ENCODE peak calls at places on chromosomes 16 and 17, in eight cellular contexts. K is sigmoid colon, V is ovary, G is lower leg skin, N is heart left ventricle, F is A549, T is esophagus squamous epithelium, E is uterus. Q is an unnamed sample.

GRCh38 chr17:61253293-61253801 is 146.3 kb upstream of the TBX2 start:
- DNase-seq in K (no peak), V (peak), G (no peak), N (peak), F (no peak), T (no peak), E (peak), Q (peak)

GRCh38 chr16:86844691-86845090 is 266.3 kb downstream of the FOXL1 start:
- DNase-seq in K (no peak), V (no peak), G (no peak), N (no peak), F (no peak), T (no peak), E (no peak), Q (no peak)

GRCh38 chr17:64186171-64187092 is 56.5 kb upstream of the ERN1 start:
- DNase-seq in K (no peak), V (no peak), G (no peak), N (no peak), F (no peak), T (no peak), E (no peak), Q (no peak)

GRCh38 chr16:9081843-9082242 is 9.6 kb upstream of the HAPSTR1 start:
- DNase-seq in K (no peak), V (no peak), G (no peak), N (peak), F (no peak), T (no peak), E (no peak), Q (no peak)

GRCh38 chr16:20611350-20611902 is 35.3 kb upstream of the ACSM2B start:
- DNase-seq in K (peak), V (no peak), G (no peak), N (peak), F (no peak), T (no peak), E (no peak), Q (peak)

GRCh38 chr16:80997139-80997798 is 9.4 kb downstream of the CMC2 start:
- DNase-seq in K (no peak), V (no peak), G (no peak), N (no peak), F (peak), T (no peak), E (no peak), Q (no peak)

GRCh38 chr16:88047462-88047861 is 96.2 kb downstream of the BANP start:
- DNase-seq in K (no peak), V (no peak), G (no peak), N (peak), F (no peak), T (no peak), E (no peak), Q (no peak)

GRCh38 chr17:773467-774319 is 8.4 kb downstream of the GLOD4 start:
- DNase-seq in K (no peak), V (no peak), G (peak), N (no peak), F (no peak), T (no peak), E (no peak), Q (no peak)

GRCh38 chr17:74873874-74874614 is 1.2 kb upstream of the FDXR start:
- DNase-seq in K (no peak), V (no peak), G (no peak), N (no peak), F (peak), T (no peak), E (no peak), Q (no peak)

GRCh38 chr17:80855968-80856862 is 135.4 kb upstream of the CHMP6 start:
- DNase-seq in K (peak), V (no peak), G (no peak), N (peak), F (peak), T (no peak), E (peak), Q (peak)

GRCh38 chr17:8965394-8966168 is at the start of gene PIK3R5:
- DNase-seq in K (no peak), V (no peak), G (peak), N (peak), F (no peak), T (no peak), E (no peak), Q (peak)

GRCh38 chr16:77290451-77291110 is 91.4 kb downstream of the SYCE1L start:
- DNase-seq in K (no peak), V (no peak), G (no peak), N (no peak), F (no peak), T (no peak), E (no peak), Q (no peak)

GRCh38 chr17:49290690-49291326 is 60.2 kb upstream of the PHOSPHO1 start:
- DNase-seq in K (no peak), V (no peak), G (no peak), N (no peak), F (peak), T (no peak), E (no peak), Q (no peak)

GRCh38 chr17:73430165-73430680 is 118.4 kb upstream of the CDC42EP4 start:
- DNase-seq in K (no peak), V (no peak), G (no peak), N (no peak), F (no peak), T (no peak), E (no peak), Q (no peak)

GRCh38 chr17:43529977-43530302 is 16.2 kb downstream of the ETV4 start:
- DNase-seq in K (no peak), V (no peak), G (no peak), N (peak), F (no peak), T (no peak), E (no peak), Q (no peak)

GRCh38 chr17:46163316-46163715 is 29.9 kb downstream of the KANSL1 start:
- DNase-seq in K (no peak), V (no peak), G (no peak), N (no peak), F (no peak), T (no peak), E (no peak), Q (no peak)

GRCh38 chr16:81608515-81609209 is 164.1 kb downstream of the CMIP start:
- DNase-seq in K (no peak), V (no peak), G (peak), N (peak), F (no peak), T (no peak), E (no peak), Q (no peak)

GRCh38 chr16:69116911-69117310 is 11.5 kb downstream of the HAS3 start:
- DNase-seq in K (peak), V (no peak), G (peak), N (no peak), F (no peak), T (no peak), E (no peak), Q (peak)

GRCh38 chr17:68909066-68909465 is 46.1 kb downstream of the ABCA8 start:
- DNase-seq in K (peak), V (peak), G (peak), N (peak), F (peak), T (no peak), E (peak), Q (no peak)

GRCh38 chr16:529012-529575 is 1.6 kb downstream of the CAPN15 start:
- DNase-seq in K (no peak), V (no peak), G (no peak), N (no peak), F (no peak), T (no peak), E (no peak), Q (no peak)

GRCh38 chr16:74852500-74852875 is 77.9 kb upstream of the FA2H start:
- DNase-seq in K (no peak), V (no peak), G (no peak), N (no peak), F (no peak), T (no peak), E (no peak), Q (no peak)

GRCh38 chr17:80872999-80873951 is 118.4 kb upstream of the CHMP6 start:
- DNase-seq in K (peak), V (no peak), G (no peak), N (peak), F (peak), T (no peak), E (no peak), Q (no peak)

GRCh38 chr16:81455720-81456494 is 11.3 kb downstream of the CMIP start:
- DNase-seq in K (no peak), V (no peak), G (no peak), N (no peak), F (no peak), T (no peak), E (no peak), Q (no peak)

GRCh38 chr16:10932959-10933710 is 9.1 kb downstream of the DEXI start:
- DNase-seq in K (no peak), V (no peak), G (no peak), N (no peak), F (no peak), T (no peak), E (no peak), Q (no peak)

GRCh38 chr16:3730161-3731125 is 13.1 kb upstream of the TRAP1 start:
- DNase-seq in K (no peak), V (no peak), G (no peak), N (no peak), F (no peak), T (no peak), E (no peak), Q (no peak)

GRCh38 chr17:49086649-49087048 is 45.9 kb upstream of the B4GALNT2 start:
- DNase-seq in K (no peak), V (no peak), G (no peak), N (no peak), F (no peak), T (no peak), E (no peak), Q (no peak)

GRCh38 chr16:10729649-10730048 is 14.0 kb upstream of the NUBP1 start:
- DNase-seq in K (no peak), V (peak), G (peak), N (no peak), F (peak), T (no peak), E (no peak), Q (peak)

GRCh38 chr17:75872434-75873351 is 5.7 kb downstream of the TRIM47 start:
- DNase-seq in K (peak), V (peak), G (peak), N (peak), F (peak), T (no peak), E (peak), Q (no peak)

GRCh38 chr16:27430923-27431484 is 29.0 kb downstream of the IL21R start:
- DNase-seq in K (peak), V (no peak), G (peak), N (no peak), F (no peak), T (no peak), E (no peak), Q (no peak)
- TF ChIP-seq POLR2A in K (no peak), V (no peak), G (no peak), N (no peak), F (no peak), T (no peak), E (no peak), Q (no peak)

GRCh38 chr16:85462405-85463227 is 150.5 kb upstream of the GSE1 start:
- DNase-seq in K (no peak), V (peak), G (no peak), N (peak), F (no peak), T (no peak), E (peak), Q (no peak)

GRCh38 chr16:85463228-85463611 is 149.9 kb upstream of the GSE1 start:
- DNase-seq in K (no peak), V (peak), G (no peak), N (no peak), F (no peak), T (no peak), E (no peak), Q (no peak)

GRCh38 chr16:85463672-85464071 is 149.4 kb upstream of the GSE1 start:
- DNase-seq in K (no peak), V (no peak), G (no peak), N (no peak), F (no peak), T (no peak), E (no peak), Q (no peak)

GRCh38 chr16:85465328-85466307 is 147.5 kb upstream of the GSE1 start:
- DNase-seq in K (no peak), V (peak), G (no peak), N (peak), F (no peak), T (no peak), E (peak), Q (peak)

DNA sequence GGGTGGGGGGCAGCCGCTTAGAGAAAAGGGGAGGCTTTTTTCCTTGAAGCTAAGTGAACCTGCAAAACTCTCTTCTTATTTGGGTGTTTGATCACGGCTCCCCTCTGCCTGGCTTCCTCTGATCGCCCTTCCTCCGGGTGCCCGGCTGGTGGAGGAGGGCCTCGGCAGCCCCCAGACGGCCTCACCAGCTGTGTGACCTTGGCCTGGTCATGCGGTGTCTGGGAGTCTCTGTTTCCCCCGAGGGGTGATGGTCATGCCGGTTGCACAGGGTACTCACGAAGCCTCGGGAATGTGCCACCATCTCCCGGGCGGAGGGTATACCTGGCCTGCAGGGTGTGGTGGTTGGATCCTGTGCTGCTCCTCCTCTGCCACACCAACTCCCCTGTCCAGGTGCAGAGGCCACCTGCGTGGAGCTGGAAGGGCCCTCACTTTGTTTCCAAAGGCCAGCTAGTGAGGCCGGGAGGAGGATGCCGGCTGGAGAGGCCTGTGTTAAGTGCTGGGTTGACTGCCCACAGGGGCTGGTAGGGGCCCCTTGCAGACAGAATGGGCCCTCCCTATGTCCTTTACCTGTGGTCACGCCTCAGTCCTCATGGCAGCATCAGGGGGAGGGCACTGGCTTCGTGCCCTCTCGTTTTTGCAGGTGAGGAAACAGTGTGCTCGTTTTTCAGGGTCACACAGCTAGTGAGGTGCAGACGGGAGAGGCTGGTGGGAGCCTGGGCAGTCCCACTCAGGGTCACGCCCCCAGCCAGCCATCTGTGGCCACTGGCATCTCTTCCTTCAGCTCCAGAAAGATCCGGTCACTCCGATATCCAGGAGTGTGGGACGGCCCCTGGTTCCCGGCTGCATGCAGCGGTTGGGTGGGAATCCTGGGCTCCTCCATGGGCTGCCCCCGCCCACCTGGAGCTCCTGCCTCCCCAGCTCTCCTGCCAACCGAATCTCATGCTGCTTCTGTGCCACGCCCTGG is 148.5 kb upstream of the GSE1 start:
- DNase-seq in K (no peak), V (no peak), G (no peak), N (no peak), F (no peak), T (no peak), E (no peak), Q (no peak)
- H3K4me3 ChIP-seq in K (no peak), V (no peak), G (no peak), N (no peak), F (no peak), T (no peak), E (no peak), Q (no peak)

GRCh38 chr16:89484923-89485679 is 5.3 kb downstream of the ANKRD11 start:
- DNase-seq in K (no peak), V (no peak), G (no peak), N (no peak), F (no peak), T (no peak), E (no peak), Q (no peak)
- TF ChIP-seq POLR2A in K (no peak), V (no peak), G (no peak), N (no peak), F (no peak), T (no peak), E (no peak), Q (no peak)

GRCh38 chr17:66676421-66676820 is 158.5 kb upstream of the CACNG5 start:
- DNase-seq in K (no peak), V (no peak), G (peak), N (no peak), F (peak), T (no peak), E (no peak), Q (no peak)
- H3K4me3 ChIP-seq in K (no peak), V (no peak), G (no peak), N (no peak), F (peak), T (peak), E (no peak), Q (no peak)

DNA sequence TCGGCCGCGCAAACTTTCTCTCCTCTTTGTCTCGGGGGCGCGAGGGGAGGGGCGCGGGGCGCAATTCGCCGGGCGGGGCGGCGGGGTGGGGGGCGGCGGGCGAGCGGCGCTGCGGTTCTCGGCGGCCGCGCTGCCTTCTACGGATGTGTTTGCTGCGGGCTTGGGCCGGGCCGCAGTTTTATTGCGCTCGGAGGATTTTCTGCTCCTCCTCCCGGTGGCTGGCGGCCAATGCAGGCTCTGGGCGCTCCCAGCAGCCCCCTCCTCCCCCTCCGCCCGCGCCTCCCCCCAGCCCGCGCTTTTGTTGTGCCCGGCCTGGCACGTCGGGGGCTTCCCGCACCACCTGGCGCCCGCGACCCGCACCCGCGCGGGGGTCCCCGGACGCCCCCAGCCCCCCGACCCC is at the start of gene TIMP2:
- DNase-seq in K (peak), V (peak), G (peak), N (peak), F (peak), T (no peak), E (peak), Q (peak)
- TF ChIP-seq POLR2A in K (no peak), V (no peak), G (no peak), N (no peak), F (peak), T (no peak), E (peak), Q (no peak)

Q was measured in right lobe of liver.